ENCODE peak calls at places on chromosomes 4 and X, in ten cellular contexts. W is lower leg skin, D is thyroid gland, I is body of pancreas, V is right lobe of liver, Q is Peyer's patch, L is esophagus squamous epithelium, J is uterus, B is spleen, Y is IMR-90. F is an unnamed sample.

GRCh38 chr4:166896254-166896653 is 338.0 kb downstream of the SPOCK3 start:
- DNase-seq in D (no peak), J (no peak), B (no peak), Q (no peak), I (no peak), Y (no peak), W (no peak), L (no peak), V (no peak), F (no peak)

GRCh38 chr4:1187182-1187581 is 14.8 kb upstream of the SPON2 start:
- DNase-seq in Y (peak), I (no peak), W (no peak), B (no peak), J (peak), Q (peak), D (no peak), V (no peak), L (no peak), F (no peak)

GRCh38 chr4:87806520-87806919 is 7.2 kb downstream of the IBSP start:
- DNase-seq in W (no peak), J (no peak), I (no peak), Q (no peak), B (no peak), Y (peak), V (no peak), L (no peak), D (no peak), F (no peak)

GRCh38 chr4:66572949-66573348 is 902.7 kb upstream of the EPHA5 start:
- DNase-seq in V (no peak), Y (peak), Q (no peak), B (no peak), W (no peak), D (no peak), I (no peak), J (no peak), L (no peak), F (no peak)

GRCh38 chrX:19697416-19697815 is 182.1 kb upstream of the MAP3K15 start:
- DNase-seq in L (no peak), I (no peak), D (no peak), Q (no peak), Y (peak), W (no peak), B (no peak), V (no peak), J (no peak), F (no peak)

GRCh38 chr4:55524844-55525571 is 21.7 kb downstream of the CLOCK start:
- DNase-seq in B (no peak), J (no peak), L (no peak), Q (no peak), V (no peak), Y (peak), W (no peak), D (no peak), I (no peak), F (no peak)

GRCh38 chr4:41074227-41074626 is 140.1 kb downstream of the APBB2 start:
- DNase-seq in L (no peak), I (no peak), B (no peak), Q (no peak), J (no peak), Y (no peak), D (no peak), V (no peak), W (no peak), F (no peak)

GRCh38 chr4:4574792-4575191 is 32.9 kb upstream of the STX18 start:
- DNase-seq in Q (peak), Y (peak), J (peak), I (peak), L (peak), D (peak), B (no peak), W (peak), V (no peak), F (peak)

GRCh38 chr4:138681000-138681604 is 334.5 kb upstream of the NOCT start:
- DNase-seq in L (peak), J (peak), Q (peak), B (peak), I (peak), V (peak), Y (peak), W (peak), D (peak), F (peak)

GRCh38 chr4:94410678-94411206 is 41.0 kb upstream of the PDLIM5 start:
- DNase-seq in B (no peak), J (peak), W (peak), L (no peak), Q (no peak), D (peak), V (peak), Y (no peak), I (peak), F (peak)

GRCh38 chr4:121308328-121308663 is 72.5 kb downstream of the QRFPR start:
- DNase-seq in D (no peak), Q (no peak), W (no peak), Y (no peak), B (no peak), V (no peak), L (no peak), J (no peak), I (no peak), F (no peak)

GRCh38 chr4:77001907-77002306 is 52.4 kb downstream of the SEPTIN11 start:
- DNase-seq in L (no peak), B (no peak), J (no peak), I (no peak), Q (no peak), Y (peak), D (peak), W (no peak), V (no peak), F (no peak)

GRCh38 chrX:9147631-9148189 is 113.8 kb upstream of the FAM9B start:
- DNase-seq in L (no peak), D (no peak), W (no peak), V (no peak), I (no peak), B (no peak), J (no peak), Q (no peak), Y (no peak), F (no peak)

GRCh38 chr4:92303621-92304027 is at the start of gene GRID2:
- DNase-seq in L (no peak), I (peak), V (no peak), Q (no peak), Y (peak), J (no peak), D (peak), W (no peak), B (no peak), F (no peak)

GRCh38 chr4:3286335-3287175 is 6.3 kb upstream of the RGS12 start:
- DNase-seq in V (no peak), I (no peak), W (no peak), L (no peak), D (no peak), Q (peak), B (no peak), Y (no peak), J (no peak), F (peak)

GRCh38 chr4:185541251-185541671 is 6.0 kb upstream of the PDLIM3 start:
- DNase-seq in Y (no peak), D (peak), J (peak), V (no peak), L (no peak), Q (peak), W (no peak), I (peak), B (no peak), F (no peak)

GRCh38 chr4:85928775-85929585 is 430.9 kb downstream of the MAPK10 start:
- DNase-seq in I (peak), B (no peak), W (no peak), L (no peak), Y (peak), J (no peak), V (peak), D (peak), Q (no peak), F (no peak)

GRCh38 chr4:2837904-2838496 is 5.6 kb upstream of the ADD1 start:
- DNase-seq in L (no peak), V (peak), D (peak), J (peak), I (no peak), B (peak), Y (peak), W (peak), Q (peak), F (peak)

GRCh38 chr4:160981083-160981482 is 1182.7 kb downstream of the FSTL5 start:
- DNase-seq in W (no peak), L (no peak), I (no peak), D (no peak), V (no peak), J (no peak), Q (no peak), B (no peak), Y (no peak), F (no peak)

GRCh38 chr4:16785800-16786527 is 112.5 kb downstream of the LDB2 start:
- DNase-seq in L (no peak), I (no peak), J (no peak), Q (no peak), B (no peak), V (no peak), W (no peak), Y (peak), D (no peak), F (no peak)

DNA sequence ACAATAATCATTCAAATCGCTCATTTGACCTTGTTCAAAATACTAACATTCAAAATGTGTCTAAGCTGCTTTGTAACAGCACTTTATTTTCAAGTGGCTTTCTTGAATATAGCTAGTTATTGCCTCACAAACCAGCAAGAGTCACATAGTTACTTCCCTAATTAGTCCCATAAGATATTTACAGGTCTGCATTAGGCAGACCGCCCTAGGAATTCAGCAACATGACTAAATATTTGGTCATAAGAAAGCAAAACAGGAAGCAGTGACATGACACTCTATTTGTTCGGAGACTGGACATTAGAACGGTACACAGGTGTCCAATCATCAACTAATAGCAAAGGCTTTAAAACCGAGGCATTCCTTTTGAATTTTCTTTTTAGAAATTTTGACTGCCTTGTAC is 262.0 kb downstream of the COL25A1 start:
- DNase-seq in I (no peak), W (no peak), Q (no peak), Y (no peak), B (no peak), L (no peak), V (no peak), J (no peak), D (no peak), F (no peak)
- TF ChIP-seq CTCF in I (no peak), W (no peak), Q (no peak), Y (no peak), B (no peak), L (no peak), V (no peak), J (no peak), D (no peak), F (no peak)

GRCh38 chr4:6719611-6720179 is 3.7 kb downstream of the BLOC1S4 start:
- DNase-seq in W (no peak), J (no peak), L (no peak), Y (no peak), B (no peak), I (no peak), Q (peak), D (no peak), V (no peak), F (no peak)

GRCh38 chr4:6720202-6720699 is 4.3 kb downstream of the BLOC1S4 start:
- DNase-seq in J (peak), W (peak), I (peak), B (peak), V (peak), D (peak), L (no peak), Y (peak), Q (peak), F (peak)

GRCh38 chr4:6721121-6721520 is 5.1 kb downstream of the BLOC1S4 start:
- DNase-seq in D (no peak), V (no peak), Y (no peak), L (no peak), J (no peak), Q (no peak), B (no peak), I (no peak), W (no peak), F (no peak)

GRCh38 chr4:6716958-6717655 is 1.1 kb downstream of the BLOC1S4 start:
- DNase-seq in V (no peak), W (no peak), Q (peak), D (no peak), Y (peak), I (no peak), B (no peak), J (no peak), L (no peak), F (no peak)

DNA sequence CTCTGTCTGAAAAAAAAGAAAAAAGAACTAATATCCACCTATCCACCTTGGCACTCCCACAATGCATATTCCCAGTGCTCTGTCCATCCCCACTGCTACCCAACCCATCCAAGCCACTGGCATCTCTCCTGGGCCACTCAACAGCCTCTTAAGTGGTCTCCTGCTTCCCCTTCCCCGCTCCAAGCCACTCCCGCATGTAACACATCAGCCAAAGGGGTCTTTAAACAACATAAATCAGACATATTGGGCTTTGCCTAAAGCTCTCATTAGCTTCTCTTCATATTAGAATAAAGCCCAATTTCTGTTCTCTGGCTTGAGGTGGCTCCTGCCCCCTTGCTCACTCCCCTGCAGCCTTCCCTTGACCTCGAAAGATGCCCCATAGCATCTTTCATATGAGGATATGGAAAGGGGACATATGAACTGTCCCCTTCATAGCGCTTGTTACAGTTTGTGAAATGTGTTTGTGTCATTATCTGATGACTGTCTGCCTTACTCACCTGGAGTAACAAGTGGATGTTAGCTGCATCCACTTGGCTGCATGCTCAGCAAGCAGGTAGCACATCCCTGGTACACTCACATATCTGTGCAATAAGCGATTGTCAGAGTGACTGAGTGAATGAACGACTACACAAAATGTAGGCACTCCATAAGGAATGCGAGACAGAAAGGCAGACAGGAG is 3.1 kb downstream of the BLOC1S4 start:
- DNase-seq in D (no peak), Y (no peak), L (no peak), I (no peak), Q (peak), B (no peak), V (peak), J (no peak), W (no peak), F (no peak)
- TF ChIP-seq POLR2A in D (no peak), Y (no peak), L (no peak), I (no peak), Q (no peak), B (no peak), V (no peak), J (no peak), W (no peak), F (no peak)

DNA sequence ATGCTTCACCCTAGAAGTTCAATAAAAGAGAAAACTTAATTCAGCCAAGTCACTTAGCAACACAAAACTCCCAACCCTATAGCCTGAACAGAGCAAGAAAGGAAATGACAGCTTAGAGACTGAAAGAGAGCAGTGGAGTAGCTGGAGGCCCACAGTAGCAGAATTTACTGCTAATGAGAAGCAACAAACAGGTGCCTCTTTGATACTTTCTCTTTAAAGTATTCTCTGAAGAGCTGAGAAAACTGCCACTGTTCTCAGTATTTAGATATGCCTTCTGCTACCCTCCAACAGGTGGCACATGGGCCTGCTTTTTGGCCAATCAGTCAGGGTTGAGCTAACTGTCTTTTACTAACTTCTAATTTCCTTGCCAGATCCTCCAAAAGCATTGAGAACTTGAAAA is 240.0 kb downstream of the GPC3 start:
- DNase-seq in Q (no peak), Y (no peak), L (no peak), J (no peak), I (no peak), V (no peak), B (no peak), D (no peak), W (no peak), F (no peak)
- TF ChIP-seq CTCF in Q (no peak), Y (no peak), L (no peak), J (no peak), I (no peak), V (no peak), B (no peak), D (no peak), W (no peak), F (no peak)

DNA sequence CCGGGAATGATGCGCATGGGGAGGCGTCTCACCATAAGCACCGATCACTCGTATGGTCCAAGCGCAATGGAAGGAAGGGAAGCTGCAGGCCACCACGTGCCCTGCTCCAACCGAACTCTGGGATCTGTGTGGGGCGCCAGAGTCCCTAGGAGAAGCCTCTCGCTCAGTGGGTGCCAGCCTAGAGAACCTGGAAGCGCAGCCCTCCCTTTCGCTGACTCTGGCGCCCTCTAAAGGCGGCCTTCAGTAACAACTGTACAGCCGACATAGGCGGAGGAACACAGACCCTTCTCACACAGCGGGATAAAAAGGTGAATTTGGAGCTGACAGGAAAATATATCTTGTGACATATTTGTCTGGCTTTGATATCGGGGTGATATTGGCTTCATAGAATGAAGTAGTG is 76.0 kb downstream of the INTS6L start:
- DNase-seq in Y (peak), J (no peak), D (peak), L (no peak), B (peak), Q (peak), V (no peak), I (peak), W (no peak), F (peak)
- TF ChIP-seq POLR2A in Y (no peak), J (no peak), D (no peak), L (no peak), B (no peak), Q (no peak), V (no peak), I (no peak), W (no peak), F (no peak)